ENCODE peak calls at places on chromosome 22, in four cellular contexts. A, D, K and W are unnamed samples.

GRCh38 chr22:26170795-26171194 is 1.5 kb downstream of the SEZ6L start:
- DNase-seq in A (peak; percentile 26), D (peak; percentile 90), K (no peak), W (no peak)

GRCh38 chr22:45638834-45639746 is 32.5 kb upstream of the ATXN10 start:
- DNase-seq in A (peak; percentile 68), D (no peak), K (peak; percentile 57), W (peak; percentile 49)

GRCh38 chr22:29813563-29813962 is 24.5 kb downstream of the ASCC2 start:
- DNase-seq in A (peak; percentile 59), D (no peak), K (no peak), W (peak; percentile 7)

GRCh38 chr22:23574877-23575276 is 5.2 kb downstream of the IGLL1 start:
- DNase-seq in A (no peak), D (no peak), K (no peak), W (no peak)

GRCh38 chr22:23287136-23288095 is 107.1 kb downstream of the BCR start:
- DNase-seq in A (peak; percentile 62), D (no peak), K (no peak), W (no peak)

GRCh38 chr22:19853058-19853878 is 1.4 kb downstream of the GNB1L start:
- DNase-seq in A (no peak), D (no peak), K (no peak), W (no peak)

GRCh38 chr22:44594951-44595350 is 96.9 kb upstream of the RTL6 start:
- DNase-seq in A (no peak), D (no peak), K (no peak), W (no peak)

GRCh38 chr22:19287076-19287724 is 4.3 kb downstream of the CLTCL1 start:
- DNase-seq in A (no peak), D (no peak), K (no peak), W (no peak)

GRCh38 chr22:46462726-46463371 is 74.6 kb downstream of the CELSR1 start:
- DNase-seq in A (peak; percentile 20), D (no peak), K (no peak), W (peak; percentile 90)

GRCh38 chr22:32618461-32619140 is 144.0 kb downstream of the FBXO7 start:
- DNase-seq in A (no peak), D (no peak), K (no peak), W (no peak)

GRCh38 chr22:19599004-19599403 is 74.8 kb upstream of the CLDN5 start:
- DNase-seq in A (no peak), D (no peak), K (no peak), W (no peak)

GRCh38 chr22:24380220-24381218 is 46.9 kb upstream of the ADORA2A start:
- DNase-seq in A (no peak), D (no peak), K (no peak), W (no peak)

GRCh38 chr22:29359469-29359868 is 28.9 kb downstream of the AP1B1 start:
- DNase-seq in A (peak; percentile 20), D (peak; percentile 73), K (peak; percentile 50), W (peak; percentile 16)

GRCh38 chr22:22195265-22196017 is 49.1 kb upstream of the VPREB1 start:
- DNase-seq in A (peak; percentile 99), D (peak; percentile 95), K (peak; percentile 83), W (peak; percentile 81)

GRCh38 chr22:30694638-30695350 is at the start of gene OSBP2:
- DNase-seq in A (peak; percentile 43), D (peak; percentile 79), K (no peak), W (no peak)

GRCh38 chr22:44384563-44384940 is 71.8 kb upstream of the SHISAL1 start:
- DNase-seq in A (no peak), D (no peak), K (no peak), W (no peak)

GRCh38 chr22:19971276-19972124 is 29.9 kb upstream of the TXNRD2 start:
- DNase-seq in A (no peak), D (no peak), K (no peak), W (no peak)

GRCh38 chr22:32668254-32669094 is 133.0 kb upstream of the TIMP3 start:
- DNase-seq in A (no peak), D (no peak), K (peak; percentile 39), W (no peak)

GRCh38 chr22:24996420-24996952 is 44.0 kb downstream of the KIAA1671 start:
- DNase-seq in A (no peak), D (peak; percentile 73), K (no peak), W (peak; percentile 49)

GRCh38 chr22:22892096-22893052 is 4.8 kb downstream of the IGLL5 start:
- DNase-seq in A (no peak), D (no peak), K (no peak), W (no peak)

GRCh38 chr22:45844949-45845613 is 131.9 kb downstream of the WNT7B start:
- DNase-seq in A (no peak), D (no peak), K (no peak), W (no peak)

GRCh38 chr22:20494978-20495860 is at the start of gene KLHL22:
- DNase-seq in A (peak; percentile 95), D (peak; percentile 90), K (peak; percentile 26), W (no peak)

GRCh38 chr22:39939830-39940229 is 20.4 kb upstream of the TMA7B start:
- DNase-seq in A (no peak), D (no peak), K (no peak), W (no peak)

GRCh38 chr22:39942433-39943213 is 17.6 kb upstream of the TMA7B start:
- DNase-seq in A (no peak), D (no peak), K (no peak), W (no peak)

GRCh38 chr22:39938509-39938908 is 21.7 kb upstream of the TMA7B start:
- DNase-seq in A (no peak), D (no peak), K (no peak), W (no peak)

GRCh38 chr22:39941661-39942060 is 18.5 kb upstream of the TMA7B start:
- DNase-seq in A (no peak), D (no peak), K (peak; percentile 45), W (no peak)

GRCh38 chr22:39940757-39941305 is 19.4 kb upstream of the TMA7B start:
- DNase-seq in A (no peak), D (no peak), K (no peak), W (no peak)
- TF ChIP-seq CTCF in A (peak; percentile 11), D (no peak), K (no peak), W (no peak)

DNA sequence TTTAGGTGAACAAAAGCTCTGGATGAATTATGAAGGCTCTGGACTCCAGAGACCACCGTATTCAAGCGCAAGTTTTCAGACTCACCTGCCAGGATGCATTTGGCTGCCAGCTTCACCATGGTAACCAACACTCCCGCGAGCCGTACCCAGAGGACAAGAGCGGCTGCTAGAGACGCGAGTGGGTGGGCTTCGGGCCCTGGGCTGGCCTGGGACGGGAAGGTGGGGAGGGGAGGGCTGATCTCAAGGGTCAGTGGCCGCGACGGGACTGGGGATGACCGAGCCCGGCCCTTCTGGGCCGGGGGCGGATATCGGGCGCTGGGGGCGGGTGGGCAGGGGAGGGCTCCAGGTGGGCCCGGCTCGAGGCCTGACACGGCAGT is 342 bp downstream of the IFT27 start:
- DNase-seq in A (no peak), D (peak; percentile 61), K (no peak), W (no peak)
- TF ChIP-seq FOSL1 in A (no peak), D (no peak), K (no peak), W (no peak)

GRCh38 chr22:41672780-41673509 is 15.7 kb downstream of the SNU13 start:
- DNase-seq in A (peak; percentile 17), D (no peak), K (no peak), W (no peak)
- TF ChIP-seq CTCF in A (peak; percentile 34), D (no peak), K (no peak), W (peak; percentile 19)

DNA sequence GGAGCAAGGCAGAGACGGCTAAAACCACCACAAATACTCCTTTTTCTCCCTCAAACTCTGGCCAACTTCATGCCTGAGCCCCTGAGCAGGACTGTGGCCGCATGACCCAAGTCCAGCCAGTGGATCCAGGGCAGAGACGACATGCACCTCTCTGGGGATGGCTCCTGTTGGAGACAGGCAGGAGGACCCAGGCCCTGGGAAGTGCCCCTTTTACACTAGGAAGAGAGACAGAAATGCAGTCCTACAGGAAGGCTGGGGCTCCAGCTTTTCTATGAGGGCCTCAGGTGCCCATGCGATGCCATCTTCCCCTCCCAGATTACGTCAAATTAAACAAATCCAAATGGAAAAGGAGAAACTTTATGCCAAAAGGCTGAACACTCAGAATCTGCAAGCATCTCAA is 498.0 kb downstream of the BRD1 start:
- DNase-seq in A (no peak), D (no peak), K (no peak), W (no peak)
- TF ChIP-seq FOSL1 in A (no peak), D (no peak), K (no peak), W (no peak)

GRCh38 chr22:34454598-34454997 is 534.3 kb upstream of the LARGE1 start:
- DNase-seq in A (no peak), D (no peak), K (no peak), W (no peak)
- TF ChIP-seq CTCF in A (no peak), D (no peak), K (no peak), W (no peak)

GRCh38 chr22:17060126-17060525 is 24.7 kb upstream of the IL17RA start:
- DNase-seq in A (no peak), D (peak; percentile 48), K (no peak), W (no peak)

GRCh38 chr22:17057959-17058814 is 26.6 kb upstream of the IL17RA start:
- DNase-seq in A (peak; percentile 75), D (peak; percentile 84), K (peak; percentile 57), W (peak; percentile 45)

GRCh38 chr22:17056807-17057206 is 28.0 kb upstream of the IL17RA start:
- DNase-seq in A (no peak), D (peak; percentile 30), K (no peak), W (no peak)

GRCh38 chr22:17056058-17056457 is 28.7 kb upstream of the IL17RA start:
- DNase-seq in A (no peak), D (peak; percentile 19), K (no peak), W (no peak)
- TF ChIP-seq FOSL1 in A (no peak), D (no peak), K (no peak), W (no peak)

GRCh38 chr22:48331691-48332220 is 1495.9 kb downstream of the BRD1 start:
- DNase-seq in A (no peak), D (no peak), K (no peak), W (no peak)
- TF ChIP-seq CTCF in A (no peak), D (no peak), K (no peak), W (no peak)

GRCh38 chr22:38754247-38755154 is 1.3 kb downstream of the SUN2 start:
- DNase-seq in A (peak; percentile 28), D (peak; percentile 60), K (peak; percentile 67), W (no peak)

GRCh38 chr22:38757464-38757757 is 1.6 kb upstream of the SUN2 start:
- DNase-seq in A (no peak), D (no peak), K (no peak), W (no peak)

GRCh38 chr22:38756631-38757463 is 1.0 kb upstream of the SUN2 start:
- DNase-seq in A (no peak), D (no peak), K (no peak), W (no peak)

GRCh38 chr22:38755155-38755910 is 465 bp downstream of the SUN2 start:
- DNase-seq in A (peak; percentile 89), D (peak; percentile 77), K (peak; percentile 80), W (no peak)

DNA sequence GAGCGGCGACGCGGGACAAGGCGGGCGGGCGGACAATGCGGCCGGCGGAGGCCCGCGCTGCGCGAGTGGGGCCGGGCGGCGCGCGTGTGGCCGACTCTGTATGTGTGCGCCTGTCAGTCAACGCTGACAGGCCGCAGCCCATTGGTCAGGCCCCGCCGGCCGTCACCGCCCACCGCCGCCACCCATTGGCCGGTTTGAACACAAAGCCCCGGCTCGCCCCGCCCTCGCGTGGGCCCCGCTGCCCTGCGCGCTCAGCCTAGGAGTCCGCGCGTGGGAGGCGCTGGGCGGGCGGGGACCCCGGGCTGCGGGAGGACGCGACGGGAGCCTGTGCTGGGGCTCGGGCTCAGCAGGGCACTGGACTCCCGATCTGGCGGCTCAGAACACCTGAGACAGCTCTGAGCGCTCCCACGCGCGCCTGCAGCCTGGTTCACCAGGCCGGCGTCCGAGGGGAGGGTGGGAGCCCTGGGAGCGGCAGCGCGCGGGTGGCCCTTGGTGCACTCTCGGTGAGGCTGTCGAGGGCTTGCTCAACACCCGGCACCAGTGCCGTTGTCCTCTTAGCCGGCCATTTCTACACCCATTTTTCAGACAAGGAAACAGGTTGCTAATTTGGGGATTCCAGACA is at the start of gene SUN2:
- DNase-seq in A (peak; percentile 98), D (peak; percentile 88), K (peak; percentile 69), W (no peak)
- TF ChIP-seq FOSL1 in A (peak; percentile 24), D (no peak), K (no peak), W (no peak)